ENCODE peak calls at places on chromosomes 13 and 19, in five cellular contexts. G is iPS-NIHi11; X is stimulated activated CD4-positive, alpha-beta T cell treated with anti-CD3 and anti-CD28 coated beads, TNF-alpha, amount 100 ng/mL, for 24 hours; O is HFFc6; V is neuronal stem cell. Y is an unnamed sample.
A peak's percentile ranks its signal among the peaks of the same experiment; 100 is the strongest.

GRCh38 chr13:111323950-111324651 is 3.7 kb downstream of the TEX29 start:
- DNase-seq in X (peak; percentile 5), V (no peak), G (no peak), O (no peak), Y (peak; percentile 58)

GRCh38 chr19:58544591-58545285 is 874 bp downstream of the TRIM28 start:
- DNase-seq in G (peak; percentile 97), O (no peak), V (peak; percentile 73), X (peak; percentile 67), Y (no peak)

GRCh38 chr13:73943137-73943964 is 190.9 kb downstream of the KLF12 start:
- DNase-seq in O (no peak), G (no peak), X (no peak), V (no peak), Y (no peak)

GRCh38 chr13:112956516-112957294 is 12.3 kb upstream of the MCF2L start:
- DNase-seq in G (peak; percentile 49), O (no peak), X (no peak), V (peak; percentile 56), Y (no peak)

GRCh38 chr13:111095031-111095840 is 19.9 kb upstream of the ARHGEF7 start:
- DNase-seq in O (no peak), X (no peak), G (no peak), V (no peak), Y (no peak)

GRCh38 chr19:4932711-4933110 is 23.4 kb downstream of the UHRF1 start:
- DNase-seq in O (no peak), G (no peak), X (no peak), V (no peak), Y (no peak)

GRCh38 chr19:54873990-54874389 is at the start of gene FCAR:
- DNase-seq in X (no peak), G (no peak), O (no peak), V (no peak), Y (no peak)

GRCh38 chr13:61151062-61151461 is 264.6 kb downstream of the PCDH20 start:
- DNase-seq in G (peak; percentile 8), V (no peak), O (no peak), X (no peak), Y (no peak)

GRCh38 chr19:10270180-10270615 is 722 bp upstream of the ICAM1 start:
- DNase-seq in G (no peak), V (no peak), X (peak; percentile 81), O (no peak), Y (no peak)

Y was measured in Jurkat, Clone E6-1.